ENCODE peak calls at places on chromosomes 11 and 22, in five cellular contexts. H is heart left ventricle, X is A549, G is GM12891, V is H54. W is an unnamed sample.

GRCh38 chr11:6129634-6130033 is 22.1 kb downstream of the OR56B4 start:
- DNase-seq in H (no peak), X (no peak), G (no peak), V (no peak), W (no peak)

GRCh38 chr11:44611687-44612437 is 46.4 kb downstream of the CD82 start:
- DNase-seq in H (no peak), X (no peak), G (no peak), V (no peak), W (peak)

GRCh38 chr11:92702037-92702436 is 267.4 kb upstream of the MTNR1B start:
- DNase-seq in H (no peak), X (no peak), G (no peak), V (no peak), W (no peak)

GRCh38 chr11:11336664-11337063 is 16.4 kb downstream of the CSNK2A3 start:
- DNase-seq in H (no peak), X (no peak), G (no peak), V (no peak), W (no peak)

GRCh38 chr11:15674756-15675155 is 560.0 kb downstream of the INSC start:
- DNase-seq in H (no peak), X (no peak), G (no peak), V (no peak), W (no peak)

GRCh38 chr22:35649026-35649553 is 844 bp downstream of the APOL6 start:
- DNase-seq in H (no peak), X (no peak), G (no peak), V (no peak), W (no peak)

GRCh38 chr22:32103648-32104326 is 55.3 kb downstream of the C22orf42 start:
- DNase-seq in H (no peak), X (no peak), G (no peak), V (no peak), W (no peak)

GRCh38 chr11:107722671-107723070 is 10.8 kb upstream of the SLN start:
- DNase-seq in H (no peak), X (no peak), G (no peak), V (no peak), W (no peak)

GRCh38 chr11:27722945-27723344 is 22.7 kb upstream of the BDNF start:
- DNase-seq in H (no peak), X (no peak), G (no peak), V (no peak), W (no peak)

GRCh38 chr11:36478700-36479329 is 31.3 kb downstream of the TRAF6 start:
- DNase-seq in H (no peak), X (peak), G (no peak), V (no peak), W (peak)

GRCh38 chr11:2299773-2300172 is 1.9 kb downstream of the C11orf21 start:
- DNase-seq in H (no peak), X (no peak), G (no peak), V (no peak), W (no peak)

GRCh38 chr22:36933629-36934028 is 20.2 kb downstream of the CSF2RB start:
- DNase-seq in H (no peak), X (no peak), G (no peak), V (no peak), W (no peak)

GRCh38 chr11:108593214-108593909 is at the start of gene EXPH5:
- DNase-seq in H (peak), X (peak), G (peak), V (peak), W (peak)

GRCh38 chr11:47523491-47524199 is 29.3 kb downstream of the CELF1 start:
- DNase-seq in H (no peak), X (peak), G (no peak), V (peak), W (peak)

GRCh38 chr11:17405232-17406005 is 17.0 kb upstream of the KCNJ11 start:
- DNase-seq in H (peak), X (peak), G (no peak), V (peak), W (no peak)

GRCh38 chr22:49268924-49269323 is 558.7 kb downstream of the BRD1 start:
- DNase-seq in H (no peak), X (no peak), G (no peak), V (no peak), W (no peak)

GRCh38 chr11:833114-833791 is 501 bp downstream of the CD151 start:
- DNase-seq in H (peak), X (peak), G (no peak), V (no peak), W (peak)

GRCh38 chr11:11244470-11245080 is 108.5 kb downstream of the CSNK2A3 start:
- DNase-seq in H (no peak), X (no peak), G (no peak), V (no peak), W (no peak)

GRCh38 chr11:10155793-10156490 is 138.1 kb downstream of the SBF2 start:
- DNase-seq in H (no peak), X (no peak), G (no peak), V (no peak), W (no peak)
- TF ChIP-seq POLR2A in H (no peak), X (no peak), G (no peak), V (no peak), W (no peak)

DNA sequence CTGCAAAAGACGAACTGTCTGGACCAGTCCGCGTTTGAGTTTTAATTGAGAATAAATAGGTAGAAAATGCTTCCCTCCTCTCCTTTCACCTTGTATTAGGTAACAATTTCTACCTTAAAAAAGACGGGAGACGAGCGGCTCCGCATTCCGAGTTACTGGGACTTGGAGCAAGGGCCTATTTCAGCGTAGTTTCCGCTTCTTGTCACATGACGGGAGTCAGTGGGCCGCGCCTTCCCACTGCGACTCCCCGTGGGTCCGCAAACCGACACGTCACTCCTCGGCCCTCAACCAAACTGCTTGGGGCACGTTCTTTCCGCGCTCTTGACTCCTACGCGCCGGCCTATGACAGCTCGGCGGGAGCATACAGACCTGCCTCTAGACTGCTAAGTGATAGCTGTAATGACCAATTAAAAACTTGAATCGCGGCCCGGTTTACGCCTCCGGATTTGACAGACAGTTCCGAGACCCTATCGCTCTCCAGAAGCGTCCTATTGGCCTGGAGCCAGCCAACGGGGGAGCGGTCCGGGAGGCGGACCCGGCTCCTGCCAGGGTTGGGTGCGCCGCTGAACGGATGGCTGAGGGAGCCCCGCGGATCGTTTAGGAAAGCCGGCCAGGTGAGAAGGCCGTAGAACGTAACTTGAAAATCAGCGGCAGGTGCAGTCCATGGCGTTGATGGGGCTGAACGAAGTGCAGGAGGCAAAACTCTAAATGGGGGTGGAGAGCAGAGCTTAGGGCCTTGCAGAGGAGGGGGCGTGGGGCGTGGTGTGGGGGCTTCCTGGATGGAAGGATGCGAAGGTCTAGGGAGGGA is at the start of gene STT3A:
- DNase-seq in H (peak), X (peak), G (peak), V (peak), W (peak)
- TF ChIP-seq POLR2A in H (peak), X (peak), G (peak), V (peak), W (peak)

GRCh38 chr11:133841279-133842043 is 3.9 kb downstream of the SPATA19 start:
- DNase-seq in H (no peak), X (no peak), G (no peak), V (no peak), W (no peak)

GRCh38 chr11:133842730-133843129 is 2.6 kb downstream of the SPATA19 start:
- DNase-seq in H (no peak), X (no peak), G (no peak), V (no peak), W (no peak)

GRCh38 chr11:133843454-133843987 is 1.8 kb downstream of the SPATA19 start:
- DNase-seq in H (no peak), X (no peak), G (no peak), V (no peak), W (no peak)

GRCh38 chr11:133842053-133842452 is 3.3 kb downstream of the SPATA19 start:
- DNase-seq in H (no peak), X (no peak), G (no peak), V (no peak), W (no peak)

DNA sequence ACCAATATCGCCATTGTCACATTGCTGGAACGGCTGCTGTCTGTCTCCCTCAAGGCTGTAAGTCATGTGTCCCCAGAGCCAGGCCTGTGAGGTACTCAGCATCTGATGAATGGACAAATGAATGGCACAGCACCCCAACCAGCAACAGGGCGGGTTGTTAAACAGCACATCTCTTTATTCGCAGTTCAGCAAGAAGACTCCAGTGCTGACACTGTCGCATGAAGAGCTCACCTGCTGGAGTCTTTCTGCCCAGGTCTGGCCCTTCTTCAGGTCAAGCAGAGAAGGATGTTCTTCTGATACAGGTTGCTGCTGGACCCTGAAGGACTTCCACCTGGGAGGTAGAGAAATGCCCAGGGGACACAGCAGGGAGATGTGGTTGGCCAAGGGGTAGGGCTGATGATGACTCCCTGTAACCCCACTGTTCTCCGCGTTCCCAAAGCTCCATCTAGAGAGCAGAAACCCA is 4.8 kb downstream of the SPATA19 start:
- DNase-seq in H (no peak), X (no peak), G (no peak), V (no peak), W (no peak)
- TF ChIP-seq POLR2A in H (no peak), X (no peak), G (no peak), V (no peak), W (no peak)

GRCh38 chr11:74453373-74453975 is 13.9 kb downstream of the KCNE3 start:
- DNase-seq in H (peak), X (peak), G (peak), V (peak), W (peak)

GRCh38 chr11:74452366-74452765 is 15.0 kb downstream of the KCNE3 start:
- DNase-seq in H (no peak), X (no peak), G (no peak), V (no peak), W (no peak)

GRCh38 chr11:74449369-74449931 is 17.9 kb downstream of the KCNE3 start:
- DNase-seq in H (no peak), X (peak), G (no peak), V (peak), W (peak)

GRCh38 chr11:74447720-74448119 is 19.6 kb downstream of the KCNE3 start:
- DNase-seq in H (no peak), X (no peak), G (no peak), V (no peak), W (no peak)

GRCh38 chr11:74450318-74450717 is 17.0 kb downstream of the KCNE3 start:
- DNase-seq in H (no peak), X (no peak), G (no peak), V (no peak), W (no peak)
- TF ChIP-seq POLR2A in H (no peak), X (no peak), G (no peak), V (no peak), W (no peak)

GRCh38 chr11:76783901-76784813 is 1.0 kb downstream of the TSKU start:
- DNase-seq in H (peak), X (peak), G (no peak), V (peak), W (peak)
- TF ChIP-seq POLR2A in H (no peak), X (peak), G (no peak), V (peak), W (no peak)

GRCh38 chr11:12824281-12825041 is 150.2 kb downstream of the TEAD1 start:
- DNase-seq in H (no peak), X (no peak), G (no peak), V (no peak), W (no peak)
- TF ChIP-seq POLR2A in H (no peak), X (no peak), G (no peak), V (no peak), W (no peak)

GRCh38 chr11:79006854-79007253 is 432.2 kb upstream of the NARS2 start:
- DNase-seq in H (no peak), X (no peak), G (no peak), V (no peak), W (no peak)

GRCh38 chr11:79013509-79013908 is 427.3 kb downstream of the TENM4 start:
- DNase-seq in H (no peak), X (peak), G (no peak), V (peak), W (no peak)

GRCh38 chr11:79011357-79011756 is 429.5 kb downstream of the TENM4 start:
- DNase-seq in H (no peak), X (no peak), G (no peak), V (no peak), W (no peak)

DNA sequence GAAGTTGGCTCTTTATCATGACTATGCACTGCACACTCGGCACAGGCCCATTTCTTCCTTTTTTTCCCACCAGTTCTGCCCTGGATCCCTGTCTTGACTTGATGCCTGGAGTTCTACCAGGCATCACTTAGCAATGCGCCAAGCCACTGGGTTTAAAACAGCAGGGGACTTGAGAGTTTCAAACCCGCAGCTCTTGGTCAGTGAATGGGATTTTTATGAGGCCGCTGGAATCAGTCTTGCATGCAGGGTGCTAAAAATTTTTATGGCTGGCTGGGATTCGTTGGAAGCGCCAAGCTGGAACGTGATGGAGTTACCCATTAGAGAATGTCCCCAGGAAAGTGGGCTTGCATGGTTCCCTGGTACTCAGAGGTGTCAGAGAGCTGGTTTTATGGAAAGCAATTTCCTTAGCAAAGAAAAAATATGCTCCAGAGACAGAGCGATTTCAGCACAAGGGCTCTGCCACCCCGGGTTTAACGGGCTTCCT is 433.0 kb downstream of the TENM4 start:
- DNase-seq in H (no peak), X (no peak), G (no peak), V (no peak), W (no peak)
- TF ChIP-seq POLR2A in H (no peak), X (no peak), G (no peak), V (no peak), W (no peak)

DNA sequence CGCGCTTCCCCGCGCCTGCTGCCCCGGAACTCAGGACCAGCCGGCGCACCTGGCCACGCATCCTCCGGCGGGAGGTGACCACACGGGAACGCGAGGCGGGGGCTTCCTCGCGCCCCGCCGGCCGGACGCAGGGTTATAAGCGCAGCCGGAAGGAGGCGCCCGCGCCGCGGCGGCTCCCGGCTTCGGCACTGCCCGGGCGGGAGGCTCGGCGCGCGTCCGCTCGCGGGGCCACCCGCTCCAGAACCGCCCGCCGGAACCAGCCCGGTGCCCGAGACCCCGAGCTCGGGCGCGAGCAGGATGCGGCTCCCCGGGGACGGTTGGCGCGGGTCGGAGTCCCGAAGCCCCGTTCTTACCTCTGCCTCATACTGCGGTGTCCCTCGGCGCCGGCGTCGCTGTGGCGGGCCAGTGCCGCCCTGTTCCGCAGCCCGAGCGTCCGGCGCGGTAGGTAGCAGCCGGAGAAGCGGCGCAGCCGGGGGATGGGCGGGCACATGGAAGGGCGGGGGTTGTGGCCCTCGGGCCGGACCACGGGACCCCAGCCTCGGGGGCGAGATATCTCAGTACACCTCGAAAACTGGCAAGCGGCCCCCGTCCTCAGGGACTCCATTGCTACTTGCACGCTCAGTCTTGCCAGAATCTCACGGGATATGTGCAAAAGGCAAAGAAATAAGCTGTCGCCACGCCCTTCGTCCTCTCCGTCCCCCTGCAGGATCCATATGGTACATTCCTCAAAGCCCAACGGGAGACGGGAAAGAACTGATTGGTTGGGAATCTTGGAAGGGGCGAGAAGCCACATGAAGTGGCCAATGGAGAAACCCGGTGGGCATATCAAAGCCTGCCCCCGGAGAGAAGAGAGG is 23.1 kb downstream of the MICAL3 start:
- DNase-seq in H (peak), X (peak), G (peak), V (peak), W (peak)
- TF ChIP-seq POLR2A in H (no peak), X (peak), G (peak), V (peak), W (peak)

DNA sequence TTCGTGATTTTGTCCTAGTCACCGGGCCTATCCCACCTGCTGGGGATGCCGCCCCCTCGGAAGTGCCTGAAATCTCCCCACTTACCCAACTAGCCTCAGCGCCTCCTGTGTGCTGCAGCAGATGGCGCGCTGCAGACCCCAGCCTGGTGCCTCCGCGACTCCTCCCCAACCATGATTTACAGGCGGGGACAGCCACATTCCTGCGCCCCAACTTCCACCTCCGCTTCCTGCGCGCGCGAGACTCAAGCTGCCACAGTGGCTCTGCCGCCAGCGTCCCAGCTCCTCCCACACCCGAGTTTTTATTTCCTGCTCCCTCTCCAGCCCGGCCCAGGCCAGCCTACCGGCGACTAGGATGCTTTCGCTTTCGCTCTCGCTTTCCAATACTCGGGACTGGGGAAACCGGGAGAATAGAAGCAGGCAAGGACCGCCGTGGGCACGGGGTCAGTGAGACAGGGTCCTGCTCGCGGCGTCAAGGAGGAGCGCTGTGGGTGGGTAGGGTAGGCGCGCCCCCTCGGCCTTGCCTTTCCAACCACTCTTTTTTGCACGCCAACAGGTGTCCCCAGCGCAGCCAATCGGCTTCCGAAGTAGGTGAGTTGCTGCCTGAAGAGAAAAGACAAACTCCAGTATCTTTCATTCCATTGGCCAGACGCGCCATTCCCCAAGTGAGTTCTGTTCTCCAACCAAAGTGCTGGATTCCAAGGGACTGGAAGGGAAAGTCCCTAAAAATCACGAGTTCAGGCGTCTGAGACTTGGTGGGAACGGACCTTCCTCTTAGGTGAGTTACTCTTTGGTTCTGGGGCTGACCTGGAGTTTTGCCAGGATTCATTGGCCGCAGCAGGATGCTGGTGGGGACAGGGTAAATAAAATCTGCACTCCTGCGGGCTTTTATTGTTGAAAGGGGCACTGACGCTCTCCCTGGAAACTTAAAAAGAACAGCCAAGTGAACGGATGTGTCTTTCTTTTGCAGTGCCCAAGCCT is at the start of gene FAM111A:
- DNase-seq in H (peak), X (peak), G (peak), V (peak), W (peak)
- TF ChIP-seq POLR2A in H (no peak), X (peak), G (no peak), V (peak), W (peak)

DNA sequence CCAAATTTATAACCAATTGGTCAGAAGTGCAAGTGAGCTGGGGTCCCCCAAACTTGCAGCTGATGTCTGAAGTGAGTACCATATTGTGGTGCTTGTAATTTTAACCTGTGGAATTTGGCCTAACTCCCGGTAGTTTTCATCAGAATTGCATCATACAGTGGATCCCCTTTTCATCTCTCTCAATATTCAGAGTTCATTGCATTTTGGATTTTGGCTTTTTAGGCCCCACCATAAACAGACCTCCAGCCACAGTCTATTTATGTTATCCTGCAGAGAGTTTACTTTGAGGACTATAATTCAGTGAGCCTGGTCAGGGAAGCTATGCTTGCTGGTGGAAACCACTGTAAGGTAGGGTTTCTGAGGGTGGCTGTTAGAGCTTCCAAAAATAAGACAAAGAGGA is 35.0 kb upstream of the DDI1 start:
- DNase-seq in H (no peak), X (no peak), G (no peak), V (no peak), W (peak)
- TF ChIP-seq POLR2A in H (no peak), X (no peak), G (no peak), V (no peak), W (no peak)

W was measured in erythroblast.